ENCODE peak calls at places on chromosomes 6 and 20, in eight cellular contexts. H is heart right ventricle; W is transverse colon; E is Caki2; K is activated naive CD4-positive, alpha-beta T cell treated with Interleukin-2 at 50 U/mL for 16 hours; S is LoVo; L is MCF 10A; R is cardiac septum. D is an unnamed sample.

GRCh38 chr20:57372581-57373350 is 18.4 kb upstream of the RBM38 start:
- DNase-seq in W (no peak), K (no peak), E (no peak), S (no peak), H (no peak), L (no peak), R (no peak), D (no peak)

GRCh38 chr6:30876039-30876730 is 8.1 kb upstream of the DDR1 start:
- DNase-seq in L (peak), W (no peak), R (no peak), K (no peak), S (no peak), H (no peak), E (no peak), D (no peak)

GRCh38 chr6:52573295-52573694 is 3.6 kb downstream of the TRAM2 start:
- DNase-seq in L (no peak), E (no peak), S (no peak), H (no peak), W (no peak), K (no peak), R (no peak), D (no peak)

GRCh38 chr6:56655996-56656395 is 13.3 kb upstream of the DST start:
- DNase-seq in L (no peak), H (no peak), K (no peak), S (no peak), R (no peak), W (no peak), E (no peak), D (no peak)

GRCh38 chr6:26017567-26017966 is 55.0 kb downstream of the TRIM38 start:
- DNase-seq in R (peak), W (peak), H (peak), K (peak), S (no peak), L (peak), E (no peak), D (no peak)

GRCh38 chr20:44247131-44247571 is at the start of gene GDAP1L1:
- DNase-seq in W (no peak), L (no peak), H (peak), K (no peak), S (no peak), R (no peak), E (no peak), D (no peak)

GRCh38 chr6:56516003-56516402 is 126.7 kb downstream of the DST start:
- DNase-seq in E (no peak), K (no peak), L (no peak), W (no peak), H (no peak), S (no peak), R (no peak), D (no peak)

GRCh38 chr6:43953256-43953655 is 174.0 kb downstream of the MRPL14 start:
- DNase-seq in H (no peak), W (no peak), S (no peak), K (no peak), R (peak), E (no peak), L (no peak), D (no peak)

GRCh38 chr6:145736854-145737181 is 1.5 kb upstream of the EPM2A start:
- DNase-seq in H (no peak), K (no peak), S (no peak), E (no peak), R (no peak), W (peak), L (no peak), D (no peak)

GRCh38 chr6:63272397-63272796 is 47.4 kb downstream of the LGSN start:
- DNase-seq in S (peak), R (no peak), W (no peak), E (no peak), H (no peak), L (peak), K (no peak), D (no peak)

GRCh38 chr6:83153958-83154357 is 39.1 kb downstream of the PGM3 start:
- DNase-seq in K (no peak), H (no peak), L (no peak), W (no peak), R (no peak), E (no peak), S (no peak), D (no peak)